ENCODE peak calls at places on chromosomes 11 and 22, in nine cellular contexts. S is lung; V is upper lobe of right lung; W is CD4-positive, alpha-beta memory T cell; F is transverse colon; Y is psoas muscle; G is effector memory CD4-positive, alpha-beta T cell; D is adrenal gland; I is mesenchymal stem cell. Q is an unnamed sample.

GRCh38 chr22:26903030-26903856 is 245.9 kb downstream of the MIAT start:
- DNase-seq in S (no peak), V (no peak), W (no peak), F (peak; percentile 47), Y (no peak), G (no peak), D (no peak), I (no peak), Q (peak; percentile 4)

GRCh38 chr11:72721276-72721675 is 30.9 kb downstream of the ARAP1 start:
- DNase-seq in S (no peak), V (no peak), W (no peak), F (no peak), Y (peak; percentile 27), G (no peak), D (no peak), I (no peak), Q (no peak)

GRCh38 chr11:76713499-76713898 is 43.0 kb upstream of the LRRC32 start:
- DNase-seq in S (no peak), V (no peak), W (no peak), F (no peak), Y (no peak), G (no peak), D (no peak), I (no peak), Q (no peak)

GRCh38 chr22:36435516-36436415 is 45.7 kb downstream of the TXN2 start:
- DNase-seq in S (peak; percentile 54), V (no peak), W (peak; percentile 92), F (peak; percentile 84), Y (no peak), G (peak; percentile 70), D (no peak), I (peak; percentile 67), Q (peak; percentile 60)

GRCh38 chr11:124754710-124755109 is 2.7 kb upstream of the VSIG2 start:
- DNase-seq in S (no peak), V (no peak), W (no peak), F (no peak), Y (no peak), G (no peak), D (no peak), I (no peak), Q (no peak)

GRCh38 chr11:78557236-78557635 is 17.4 kb downstream of the NARS2 start:
- DNase-seq in S (no peak), V (no peak), W (no peak), F (no peak), Y (no peak), G (no peak), D (no peak), I (no peak), Q (no peak)

GRCh38 chr22:17726561-17727243 is 47.6 kb downstream of the BID start:
- DNase-seq in S (no peak), V (no peak), W (no peak), F (no peak), Y (no peak), G (no peak), D (peak; percentile 43), I (peak; percentile 70), Q (no peak)

GRCh38 chr22:19663286-19663815 is 51.0 kb upstream of the SEPTIN5 start:
- DNase-seq in S (no peak), V (no peak), W (no peak), F (peak; percentile 43), Y (peak; percentile 67), G (no peak), D (peak; percentile 80), I (peak; percentile 26), Q (no peak)

GRCh38 chr22:18082467-18082866 is 4.7 kb downstream of the PEX26 start:
- DNase-seq in S (no peak), V (no peak), W (no peak), F (no peak), Y (no peak), G (no peak), D (no peak), I (no peak), Q (no peak)

GRCh38 chr11:80937831-80938230 is 1497.0 kb upstream of the TENM4 start:
- DNase-seq in S (no peak), V (no peak), W (no peak), F (no peak), Y (no peak), G (no peak), D (no peak), I (peak; percentile 21), Q (no peak)

GRCh38 chr22:37331034-37331428 is 48.7 kb downstream of the CYTH4 start:
- DNase-seq in S (no peak), V (no peak), W (no peak), F (no peak), Y (no peak), G (no peak), D (no peak), I (peak; percentile 43), Q (no peak)

GRCh38 chr11:42593426-42593825 is 718.4 kb upstream of the API5 start:
- DNase-seq in S (no peak), V (no peak), W (no peak), F (no peak), Y (no peak), G (no peak), D (no peak), I (no peak), Q (no peak)

GRCh38 chr11:122038543-122038942 is 77.5 kb downstream of the BLID start:
- DNase-seq in S (no peak), V (no peak), W (no peak), F (no peak), Y (no peak), G (no peak), D (no peak), I (peak; percentile 64), Q (no peak)

GRCh38 chr11:6926208-6927029 is at the start of gene ZNF215:
- DNase-seq in S (peak; percentile 69), V (peak; percentile 91), W (peak; percentile 41), F (peak; percentile 89), Y (peak; percentile 82), G (no peak), D (peak; percentile 81), I (peak; percentile 90), Q (no peak)

DNA sequence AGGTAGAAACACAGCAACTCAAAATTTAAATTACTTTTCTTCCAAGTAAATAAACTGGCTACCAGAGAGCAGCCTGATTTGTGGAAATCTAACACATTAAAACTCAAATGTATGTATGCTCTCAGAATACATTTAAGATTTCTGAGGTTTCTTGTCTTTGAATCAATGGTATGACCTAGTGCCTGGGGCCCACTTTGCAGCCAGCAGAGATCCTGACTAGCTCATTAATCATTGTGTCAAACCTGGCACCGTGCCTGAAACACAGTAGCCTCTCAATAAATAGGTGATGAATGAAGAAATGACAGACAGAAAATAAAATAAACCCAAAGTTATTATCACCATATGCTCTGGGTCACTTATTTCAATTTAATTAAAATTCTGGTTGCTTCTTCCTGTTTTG is 176.2 kb upstream of the FAT3 start:
- DNase-seq in S (no peak), V (no peak), W (no peak), F (no peak), Y (no peak), G (no peak), D (no peak), I (no peak), Q (no peak)
- H3K9me3 ChIP-seq in S (no peaks in the 10 kb centered on the region), V (no peaks in the 10 kb centered on the region), W (no peaks in the 10 kb centered on the region), F (no peaks in the 10 kb centered on the region), Y (no peaks in the 10 kb centered on the region), G (no peaks in the 10 kb centered on the region), D (no peaks in the 10 kb centered on the region), I (no peaks in the 10 kb centered on the region), Q (peaks cover 3% of the 10 kb centered on the region)

GRCh38 chr11:36215688-36216050 is 73.6 kb downstream of the COMMD9 start:
- DNase-seq in S (no peak), V (no peak), W (no peak), F (no peak), Y (no peak), G (no peak), D (no peak), I (no peak), Q (no peak)
- H3K9me3 ChIP-seq in S (peaks cover 3% of the 10 kb centered on the region), V (peaks cover 8% of the 10 kb centered on the region), W (no peaks in the 10 kb centered on the region), F (peaks cover 11% of the 10 kb centered on the region), Y (peaks cover 16% of the 10 kb centered on the region), G (peaks cover 8% of the 10 kb centered on the region), D (no peaks in the 10 kb centered on the region), I (peaks cover 9% of the 10 kb centered on the region), Q (no peaks in the 10 kb centered on the region)

DNA sequence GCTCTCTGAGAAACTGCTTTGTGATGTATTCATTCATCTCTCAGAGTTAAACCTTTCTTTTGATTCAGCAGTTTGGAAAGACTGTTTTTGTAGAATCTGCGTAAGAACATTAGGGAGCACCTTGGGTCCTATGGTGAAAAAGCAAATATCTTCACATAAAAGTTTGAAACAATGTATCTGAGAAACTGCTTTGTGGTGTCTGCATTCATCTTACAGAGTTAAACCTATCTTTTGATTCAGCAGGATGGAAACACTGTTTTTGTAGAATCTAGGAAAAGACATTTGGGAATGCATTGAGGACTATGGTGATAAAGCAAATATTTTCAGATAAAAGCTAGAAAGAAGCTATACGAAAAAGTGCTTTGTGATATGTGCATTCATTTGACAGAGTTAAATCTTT is 361.3 kb downstream of the OR4C45 start:
- DNase-seq in S (no peak), V (no peak), W (no peak), F (no peak), Y (no peak), G (no peak), D (no peak), I (no peak), Q (no peak)
- H3K9me3 ChIP-seq in S (peaks cover 74% of the 10 kb centered on the region), V (peaks cover 57% of the 10 kb centered on the region), W (no peaks in the 10 kb centered on the region), F (peaks cover 97% of the 10 kb centered on the region), Y (peaks cover 34% of the 10 kb centered on the region), G (no peaks in the 10 kb centered on the region), D (no peaks in the 10 kb centered on the region), I (peaks cover 87% of the 10 kb centered on the region), Q (peaks cover 46% of the 10 kb centered on the region)

GRCh38 chr11:127971448-127971847 is 615.9 kb downstream of the ETS1 start:
- DNase-seq in S (no peak), V (no peak), W (no peak), F (no peak), Y (no peak), G (no peak), D (no peak), I (no peak), Q (no peak)

GRCh38 chr11:127966821-127967220 is 620.5 kb downstream of the ETS1 start:
- DNase-seq in S (no peak), V (no peak), W (no peak), F (no peak), Y (no peak), G (no peak), D (no peak), I (no peak), Q (no peak)

GRCh38 chr11:127962416-127962815 is 624.9 kb downstream of the ETS1 start:
- DNase-seq in S (no peak), V (no peak), W (no peak), F (no peak), Y (no peak), G (no peak), D (no peak), I (no peak), Q (no peak)

DNA sequence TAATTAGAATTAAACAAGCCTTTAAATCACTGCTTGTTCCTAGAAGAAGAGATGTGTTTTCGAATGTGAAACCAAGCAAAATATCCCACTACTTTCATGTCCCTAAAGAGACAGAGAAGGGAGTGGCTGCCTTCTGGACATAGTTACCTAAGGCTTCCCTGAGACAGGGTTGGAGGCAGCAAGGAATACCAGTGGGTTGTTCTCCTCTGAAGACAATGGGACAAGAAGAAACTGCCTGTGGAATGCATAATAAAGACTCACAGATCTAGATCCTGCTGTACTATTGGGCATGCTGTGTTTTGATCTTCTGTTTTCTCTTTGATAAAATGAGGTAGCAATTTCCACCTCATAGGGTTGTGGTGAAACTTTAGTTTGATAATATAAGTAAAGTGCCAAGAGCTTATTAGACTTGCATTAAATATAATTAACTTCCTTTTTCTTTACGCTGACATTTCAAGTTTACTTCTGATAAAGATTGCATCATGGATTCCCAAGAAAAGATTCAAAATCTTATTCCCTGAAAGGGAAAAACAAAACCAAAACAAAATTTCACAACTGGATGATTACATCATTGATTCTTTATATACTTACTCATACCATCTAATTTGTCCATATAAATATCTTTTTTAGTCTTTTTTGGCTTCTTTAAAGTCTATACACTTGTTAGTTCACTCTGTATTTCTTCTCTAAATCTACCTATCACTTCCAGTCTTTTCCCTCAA is 621.2 kb downstream of the ETS1 start:
- DNase-seq in S (no peak), V (no peak), W (no peak), F (no peak), Y (no peak), G (no peak), D (no peak), I (no peak), Q (no peak)
- H3K9me3 ChIP-seq in S (no peaks in the 10 kb centered on the region), V (no peaks in the 10 kb centered on the region), W (no peaks in the 10 kb centered on the region), F (no peaks in the 10 kb centered on the region), Y (no peaks in the 10 kb centered on the region), G (no peaks in the 10 kb centered on the region), D (no peaks in the 10 kb centered on the region), I (peaks cover under 1% of the 10 kb centered on the region), Q (no peaks in the 10 kb centered on the region)

Q was measured in Caco-2.